ENCODE peak calls at places on chromosome 7, in four cellular contexts. K is ovary, M is kidney epithelial cell, U is IMR-90. P is an unnamed sample. For H3K36me3, the result is how much of the 10 kb centered on the place peaks cover.

GRCh38 chr7:93365341-93365740 is 133.2 kb downstream of the VPS50 start:
- DNase-seq in K (no peak), M (no peak), U (no peak), P (no peak)

GRCh38 chr7:45717537-45718235 is 143.5 kb downstream of the ADCY1 start:
- DNase-seq in K (no peak), M (no peak), U (no peak), P (no peak)

GRCh38 chr7:110448918-110449317 is 642.0 kb upstream of the LRRN3 start:
- DNase-seq in K (no peak), M (no peak), U (no peak), P (no peak)

GRCh38 chr7:28020302-28020940 is 160.2 kb downstream of the JAZF1 start:
- DNase-seq in K (peak), M (peak), U (peak), P (peak)

GRCh38 chr7:137885623-137886022 is 38.8 kb upstream of the DGKI start:
- DNase-seq in K (no peak), M (no peak), U (no peak), P (no peak)

GRCh38 chr7:41930538-41931262 is 227.8 kb upstream of the INHBA start:
- DNase-seq in K (no peak), M (peak), U (peak), P (no peak)

GRCh38 chr7:121261207-121261884 is 67.5 kb upstream of the WNT16 start:
- DNase-seq in K (no peak), M (no peak), U (no peak), P (no peak)

GRCh38 chr7:114081606-114082425 is 163.0 kb upstream of the PPP1R3A start:
- DNase-seq in K (no peak), M (no peak), U (peak), P (no peak)

GRCh38 chr7:55574062-55574717 is 1.9 kb upstream of the VOPP1 start:
- DNase-seq in K (no peak), M (no peak), U (peak), P (no peak)

GRCh38 chr7:46752881-46753366 is 829.0 kb downstream of the TNS3 start:
- DNase-seq in K (no peak), M (peak), U (peak), P (no peak)

GRCh38 chr7:68529221-68529620 is 1069.1 kb upstream of the AUTS2 start:
- DNase-seq in K (no peak), M (no peak), U (no peak), P (no peak)

GRCh38 chr7:154844499-154844898 is 158.4 kb downstream of the PAXIP1 start:
- DNase-seq in K (no peak), M (no peak), U (no peak), P (no peak)

GRCh38 chr7:48350515-48350914 is 179.3 kb downstream of the ABCA13 start:
- DNase-seq in K (no peak), M (no peak), U (no peak), P (no peak)
- H3K36me3 ChIP-seq in K (under half), M (under half), U (under half), P (under half)

GRCh38 chr7:102089175-102090098 is 197.2 kb upstream of the SH2B2 start:
- DNase-seq in K (no peak), M (no peak), U (no peak), P (no peak)
- H3K36me3 ChIP-seq in K (under half), M (under half), U (under half), P (under half)

GRCh38 chr7:99404977-99405320 is 3.4 kb downstream of the PDAP1 start:
- DNase-seq in K (no peak), M (no peak), U (no peak), P (no peak)
- H3K36me3 ChIP-seq in K (under half), M (under half), U (under half), P (under half)

GRCh38 chr7:44060091-44060947 is 5.0 kb downstream of the PGAM2 start:
- DNase-seq in K (peak), M (no peak), U (no peak), P (peak)

GRCh38 chr7:44062180-44062902 is 3.0 kb downstream of the PGAM2 start:
- DNase-seq in K (peak), M (no peak), U (no peak), P (peak)

GRCh38 chr7:44061645-44062179 is 3.7 kb downstream of the PGAM2 start:
- DNase-seq in K (no peak), M (no peak), U (no peak), P (no peak)

GRCh38 chr7:44059219-44060090 is 5.9 kb downstream of the PGAM2 start:
- DNase-seq in K (peak), M (no peak), U (no peak), P (peak)

GRCh38 chr7:44060948-44061644 is 4.3 kb downstream of the PGAM2 start:
- DNase-seq in K (peak), M (no peak), U (no peak), P (no peak)
- H3K36me3 ChIP-seq in K (under half), M (under half), U (half or more), P (under half)

GRCh38 chr7:5712566-5712965 is 68.9 kb downstream of the RNF216 start:
- DNase-seq in K (no peak), M (no peak), U (no peak), P (no peak)
- H3K36me3 ChIP-seq in K (under half), M (under half), U (half or more), P (under half)

GRCh38 chr7:99409814-99410213 is 1.0 kb downstream of the BUD31 start:
- DNase-seq in K (no peak), M (no peak), U (no peak), P (no peak)
- H3K36me3 ChIP-seq in K (under half), M (under half), U (under half), P (under half)

DNA sequence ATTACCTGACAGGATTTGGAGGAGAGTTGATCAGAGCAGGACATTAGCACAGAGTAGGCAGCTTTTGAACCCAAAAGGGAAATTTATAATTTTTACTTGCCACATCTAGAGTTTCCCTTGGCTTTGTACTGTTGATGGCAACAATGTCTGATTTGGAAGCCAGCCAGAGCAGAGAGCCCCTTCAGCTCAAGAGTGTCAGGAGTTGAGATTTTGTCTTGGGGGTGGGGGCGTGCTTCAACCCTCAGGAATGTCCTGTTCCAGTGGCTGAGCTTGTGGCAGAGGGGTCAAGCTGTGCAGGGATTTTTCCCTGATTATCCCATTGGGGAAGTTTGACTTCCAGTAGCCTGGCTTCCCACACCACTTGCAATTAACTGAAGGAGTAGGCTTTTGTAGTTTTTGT is 27.0 kb downstream of the SP4 start:
- DNase-seq in K (no peak), M (no peak), U (no peak), P (no peak)
- H3K36me3 ChIP-seq in K (under half), M (under half), U (under half), P (under half)

GRCh38 chr7:195830-196128 is 3.4 kb downstream of the FAM20C start:
- DNase-seq in K (no peak), M (no peak), U (no peak), P (no peak)

GRCh38 chr7:192701-193536 is 548 bp downstream of the FAM20C start:
- DNase-seq in K (peak), M (no peak), U (peak), P (no peak)

GRCh38 chr7:193538-194256 is 1.3 kb downstream of the FAM20C start:
- DNase-seq in K (no peak), M (no peak), U (no peak), P (no peak)

GRCh38 chr7:194996-195829 is 2.8 kb downstream of the FAM20C start:
- DNase-seq in K (no peak), M (no peak), U (peak), P (no peak)

DNA sequence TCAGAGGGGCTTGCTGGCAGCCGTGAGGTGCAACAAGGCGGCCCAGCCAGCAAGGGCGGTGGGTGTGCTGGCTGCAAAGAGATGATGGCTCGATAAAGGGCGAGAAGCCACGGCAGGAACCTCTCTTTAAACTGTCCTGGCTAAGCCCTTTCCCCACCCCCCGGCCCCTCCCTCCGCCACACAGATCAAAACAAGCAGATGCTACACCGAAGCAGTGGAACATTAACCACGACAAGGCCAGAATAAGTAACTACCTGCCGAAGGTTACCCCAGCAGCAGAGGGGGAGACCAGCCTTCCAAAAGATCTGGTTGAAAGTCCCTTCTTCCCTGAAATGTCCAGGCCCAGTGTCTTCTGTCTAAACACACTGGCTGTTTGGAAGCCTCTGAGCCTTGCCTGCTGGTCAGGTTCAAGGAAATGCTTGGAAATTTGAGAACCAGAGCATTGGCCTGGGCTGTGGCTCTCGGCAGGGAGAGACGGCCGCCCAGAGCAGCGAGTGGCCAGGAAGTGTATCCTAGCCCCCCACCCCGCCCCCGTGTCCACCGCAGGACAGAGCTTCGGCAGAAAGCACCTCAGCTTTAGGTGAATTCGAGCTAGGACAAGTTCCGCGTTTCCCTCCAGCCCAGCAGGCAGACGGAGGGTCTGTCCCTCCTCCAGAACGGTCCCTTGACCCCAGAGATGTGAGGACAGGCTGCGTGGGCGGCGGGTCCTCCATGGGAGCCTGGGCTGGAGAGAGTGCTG is 2.1 kb downstream of the FAM20C start:
- DNase-seq in K (no peak), M (no peak), U (peak), P (peak)
- H3K36me3 ChIP-seq in K (under half), M (under half), U (half or more), P (under half)

GRCh38 chr7:131400833-131401593 is 73.3 kb downstream of the MKLN1 start:
- DNase-seq in K (no peak), M (no peak), U (peak), P (no peak)
- H3K36me3 ChIP-seq in K (under half), M (under half), U (under half), P (under half)

GRCh38 chr7:95405208-95405607 is 9.0 kb upstream of the PON3 start:
- DNase-seq in K (no peak), M (no peak), U (no peak), P (no peak)
- H3K36me3 ChIP-seq in K (under half), M (under half), U (under half), P (under half)